ENCODE peak calls at places on chromosomes 7 and 10, in five cellular contexts. O, T, P, X and S are unnamed samples.

GRCh38 chr10:30805061-30805460 is 175.5 kb upstream of the LYZL2 start:
- DNase-seq in O (no peak), P (no peak), T (no peak), X (no peak), S (no peak)

GRCh38 chr10:46288601-46289206 is 1.9 kb downstream of the ANTXRL start:
- DNase-seq in O (no peak), P (no peak), X (no peak), T (no peak), S (no peak)

GRCh38 chr10:8616166-8616565 is 561.7 kb downstream of the GATA3 start:
- DNase-seq in O (no peak), X (peak), T (no peak), P (no peak), S (no peak)

GRCh38 chr10:124484016-124484415 is 22.4 kb downstream of the LHPP start:
- DNase-seq in O (no peak), T (no peak), P (no peak), X (no peak), S (no peak)

GRCh38 chr10:3766046-3766761 is 18.8 kb downstream of the KLF6 start:
- DNase-seq in T (no peak), P (no peak), X (no peak), O (no peak), S (no peak)

GRCh38 chr10:114367676-114368391 is 36.5 kb downstream of the AFAP1L2 start:
- DNase-seq in X (no peak), O (no peak), P (peak), T (no peak), S (no peak)

GRCh38 chr7:138934861-138935260 is 46.3 kb downstream of the KIAA1549 start:
- DNase-seq in T (no peak), O (no peak), X (no peak), P (peak), S (no peak)

GRCh38 chr10:49260636-49261296 is 38.2 kb upstream of the C10orf71 start:
- DNase-seq in O (no peak), P (no peak), X (no peak), T (no peak), S (no peak)

GRCh38 chr10:132684164-132684891 is 101.6 kb downstream of the NKX6-2 start:
- DNase-seq in O (peak), T (no peak), P (peak), X (no peak), S (no peak)

GRCh38 chr10:52447931-52448353 is 133.9 kb downstream of the DKK1 start:
- DNase-seq in X (no peak), O (no peak), T (no peak), P (no peak), S (no peak)

GRCh38 chr10:102090772-102091171 is 25.6 kb downstream of the HPS6 start:
- DNase-seq in X (no peak), P (peak), T (no peak), O (no peak), S (no peak)

GRCh38 chr7:140719711-140720110 is 23.2 kb downstream of the NDUFB2 start:
- DNase-seq in O (no peak), T (no peak), P (no peak), X (no peak), S (no peak)

GRCh38 chr7:106811472-106811871 is 53.6 kb upstream of the PIK3CG start:
- DNase-seq in P (no peak), O (no peak), X (no peak), T (no peak), S (no peak)

GRCh38 chr7:55280031-55280454 is 85.1 kb upstream of the LANCL2 start:
- DNase-seq in X (peak), O (peak), T (peak), P (peak), S (peak)

GRCh38 chr7:36349626-36350025 is 40.0 kb upstream of the ANLN start:
- DNase-seq in T (no peak), O (no peak), P (no peak), X (no peak), S (no peak)

GRCh38 chr10:12644380-12645144 is 295.2 kb downstream of the CAMK1D start:
- DNase-seq in P (no peak), O (no peak), T (no peak), X (no peak), S (no peak)

GRCh38 chr10:80186364-80187012 is 18.8 kb downstream of the ANXA11 start:
- DNase-seq in O (peak), T (no peak), X (peak), P (no peak), S (no peak)

GRCh38 chr7:80488406-80488805 is 23.5 kb downstream of the GNAT3 start:
- DNase-seq in T (no peak), P (no peak), X (no peak), O (no peak), S (no peak)

GRCh38 chr10:97517778-97518561 is 19.2 kb downstream of the UBTD1 start:
- DNase-seq in P (no peak), O (no peak), T (no peak), X (no peak), S (no peak)

GRCh38 chr10:59098811-59099452 is 77.5 kb upstream of the PHYHIPL start:
- DNase-seq in X (no peak), O (no peak), P (no peak), T (no peak), S (no peak)

GRCh38 chr10:97050205-97050745 is 135.5 kb downstream of the SLIT1 start:
- DNase-seq in T (no peak), P (no peak), O (no peak), X (peak), S (no peak)

GRCh38 chr7:135706858-135707569 is 21.0 kb downstream of the SLC13A4 start:
- DNase-seq in O (no peak), P (no peak), X (no peak), T (no peak), S (no peak)

GRCh38 chr10:124946945-124947344 is 5.0 kb downstream of the ZRANB1 start:
- DNase-seq in X (no peak), T (no peak), P (no peak), O (no peak), S (no peak)